ENCODE peak calls at places on chromosomes 4 and X, in nine cellular contexts. K, S, T, O, B, Q, P, J and F are unnamed samples.
A peak's percentile ranks its signal among the peaks of the same experiment; 100 is the strongest.

GRCh38 chr4:73828945-73829344 is 7.5 kb upstream of the CXCL6 start:
- DNase-seq in B (no peak), S (no peak), Q (no peak), K (peak; percentile 42), T (no peak), P (no peak), O (no peak), J (no peak), F (no peak)

GRCh38 chr4:149291463-149291862 is 524.2 kb downstream of the IQCM start:
- DNase-seq in P (peak; percentile 12), O (peak; percentile 60), Q (peak; percentile 50), T (no peak), S (no peak), B (peak; percentile 13), K (peak; percentile 86), J (no peak), F (no peak)

GRCh38 chr4:115454228-115454627 is 340.8 kb upstream of the NDST4 start:
- DNase-seq in J (no peak), K (no peak), Q (no peak), P (no peak), B (no peak), O (no peak), T (no peak), S (no peak), F (no peak)

GRCh38 chr4:177574446-177574845 is 132.2 kb upstream of the AGA start:
- DNase-seq in O (no peak), Q (no peak), T (no peak), J (no peak), B (no peak), P (no peak), K (peak; percentile 27), S (no peak), F (no peak)

GRCh38 chr4:121698119-121698732 is 1.4 kb upstream of the ANXA5 start:
- DNase-seq in K (peak; percentile 36), Q (peak; percentile 76), J (no peak), S (peak; percentile 64), P (no peak), O (no peak), T (no peak), B (no peak), F (no peak)

GRCh38 chr4:138602664-138603063 is 360.5 kb upstream of the SLC7A11 start:
- DNase-seq in Q (no peak), T (no peak), K (no peak), S (no peak), B (no peak), P (no peak), J (no peak), O (no peak), F (no peak)

GRCh38 chr4:147286846-147287587 is 193.9 kb upstream of the EDNRA start:
- DNase-seq in T (no peak), Q (no peak), O (no peak), B (no peak), S (no peak), K (no peak), J (no peak), P (no peak), F (no peak)

GRCh38 chr4:77911842-77912450 is 49.3 kb downstream of the MRPL1 start:
- DNase-seq in T (no peak), O (peak; percentile 46), K (peak; percentile 44), P (no peak), J (no peak), B (no peak), Q (no peak), S (no peak), F (no peak)

GRCh38 chr4:89245459-89245858 is 62.1 kb downstream of the GPRIN3 start:
- DNase-seq in Q (no peak), K (no peak), O (no peak), B (peak; percentile 47), P (peak; percentile 66), T (no peak), S (no peak), J (no peak), F (no peak)

GRCh38 chr4:41146716-41147506 is 67.4 kb downstream of the APBB2 start:
- DNase-seq in P (no peak), S (peak; percentile 56), K (peak; percentile 69), T (peak; percentile 64), J (peak; percentile 81), B (no peak), O (peak; percentile 42), Q (peak; percentile 60), F (no peak)

GRCh38 chr4:104641427-104641826 is 146.7 kb upstream of the CXXC4 start:
- DNase-seq in S (no peak), T (no peak), Q (no peak), J (no peak), P (no peak), K (no peak), O (no peak), B (no peak), F (no peak)

GRCh38 chrX:122475306-122475705 is 708.8 kb upstream of the GRIA3 start:
- DNase-seq in P (no peak), Q (no peak), S (no peak), O (peak; percentile 1), B (no peak), T (no peak), J (no peak), K (no peak), F (no peak)

GRCh38 chr4:37674446-37674845 is 11.7 kb downstream of the RELL1 start:
- DNase-seq in B (no peak), K (no peak), J (no peak), S (no peak), Q (no peak), T (no peak), O (peak; percentile 27), P (no peak), F (peak; percentile 28)

GRCh38 chrX:107818900-107819521 is 6.7 kb upstream of the MID2 start:
- DNase-seq in S (no peak), P (no peak), K (no peak), J (no peak), T (no peak), Q (no peak), B (no peak), O (no peak), F (no peak)

GRCh38 chrX:103629295-103630170 is 758 bp downstream of the TCEAL1 start:
- DNase-seq in Q (peak; percentile 84), O (peak; percentile 69), P (peak; percentile 57), B (peak; percentile 57), S (peak; percentile 71), T (peak; percentile 57), J (peak; percentile 86), K (peak; percentile 77), F (peak; percentile 55)

GRCh38 chrX:120604359-120604782 is 470 bp downstream of the MCTS1 start:
- DNase-seq in B (peak; percentile 35), T (no peak), O (peak; percentile 45), K (peak; percentile 56), Q (no peak), S (no peak), J (no peak), P (peak; percentile 42), F (peak; percentile 72)

GRCh38 chrX:120310861-120311631 is at the start of gene TMEM255A:
- DNase-seq in B (no peak), P (no peak), O (peak; percentile 7), J (no peak), K (peak; percentile 6), Q (no peak), S (no peak), T (no peak), F (no peak)

GRCh38 chrX:140425712-140426395 is 79.0 kb downstream of the SOX3 start:
- DNase-seq in P (no peak), B (no peak), K (no peak), J (no peak), T (no peak), S (no peak), O (no peak), Q (no peak), F (no peak)

GRCh38 chrX:19785647-19786046 is 101.8 kb downstream of the SH3KBP1 start:
- DNase-seq in B (no peak), J (no peak), Q (no peak), P (no peak), S (no peak), K (no peak), O (no peak), T (no peak), F (no peak)

GRCh38 chr4:89283226-89283974 is 24.2 kb downstream of the GPRIN3 start:
- DNase-seq in T (no peak), B (no peak), S (no peak), O (peak; percentile 52), K (peak; percentile 39), P (no peak), Q (no peak), J (no peak), F (no peak)

DNA sequence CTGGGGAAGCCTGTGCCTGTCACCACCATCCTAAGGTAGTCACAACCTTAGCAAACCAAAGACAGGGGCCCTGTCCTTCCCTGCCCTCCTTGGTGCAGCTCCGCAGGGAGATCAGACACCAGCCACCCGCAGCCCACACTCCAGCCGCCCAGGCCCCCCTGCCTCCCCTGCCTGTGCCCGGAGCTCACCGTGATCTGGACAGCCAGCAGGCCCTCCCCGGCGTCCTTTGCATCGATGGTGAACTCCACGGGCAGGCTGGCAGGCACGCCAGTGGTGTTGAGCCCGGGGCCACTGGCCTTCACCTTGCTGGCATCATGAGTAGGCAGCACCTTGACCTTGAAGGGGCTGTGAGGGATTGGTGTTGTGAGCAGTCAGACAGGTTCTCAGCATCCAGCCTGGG is 16.4 kb downstream of the FLNA start:
- DNase-seq in P (no peak), S (no peak), K (no peak), B (no peak), Q (no peak), J (no peak), T (no peak), O (no peak), F (no peak)
- H3K4me1 ChIP-seq in P (no peaks in the 10 kb centered on the region), S (no peaks in the 10 kb centered on the region), K (no peaks in the 10 kb centered on the region), B (no peaks in the 10 kb centered on the region), Q (no peaks in the 10 kb centered on the region), J (no peaks in the 10 kb centered on the region), T (no peaks in the 10 kb centered on the region), O (no peaks in the 10 kb centered on the region), F (no peaks in the 10 kb centered on the region)

DNA sequence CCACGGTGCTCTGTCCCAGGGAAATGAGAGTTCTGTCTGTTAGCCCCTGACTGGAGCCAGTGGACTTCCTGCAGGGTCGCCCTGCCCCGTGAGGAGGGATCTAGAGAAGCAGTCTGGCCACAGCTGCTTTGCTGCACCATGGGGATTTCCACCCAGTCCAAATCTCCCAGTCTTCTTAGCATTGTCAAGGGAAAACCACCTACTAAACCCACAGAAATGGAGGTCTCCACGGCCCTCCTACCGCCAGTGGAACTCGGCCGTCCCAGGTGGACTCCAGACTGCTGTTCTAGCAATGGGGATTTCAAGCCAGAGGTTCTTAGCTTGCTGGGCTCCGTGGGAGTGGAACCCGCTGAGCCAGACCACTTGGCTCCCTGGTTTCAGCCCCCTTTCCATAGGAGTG is 133.3 kb upstream of the PCDH7 start:
- DNase-seq in K (no peak), S (peak; percentile 21), J (peak; percentile 60), T (no peak), O (no peak), P (no peak), Q (no peak), B (no peak), F (no peak)
- H3K4me3 ChIP-seq in K (no peak overlapping the region), S (no peak overlapping the region), J (no peak overlapping the region), T (no peak overlapping the region), O (no peak overlapping the region), P (no peak overlapping the region), Q (no peak overlapping the region), B (no peak overlapping the region), F (no peak overlapping the region)

GRCh38 chr4:24764305-24764704 is 31.1 kb upstream of the SOD3 start:
- DNase-seq in J (no peak), S (no peak), O (no peak), Q (no peak), T (no peak), P (no peak), K (no peak), B (no peak), F (no peak)
- H3K4me1 ChIP-seq in J (no peaks in the 10 kb centered on the region), S (peaks cover 22% of the 10 kb centered on the region), O (peaks cover 12% of the 10 kb centered on the region), Q (no peaks in the 10 kb centered on the region), T (no peaks in the 10 kb centered on the region), P (no peaks in the 10 kb centered on the region), K (peaks cover 11% of the 10 kb centered on the region), B (no peaks in the 10 kb centered on the region), F (no peaks in the 10 kb centered on the region)

GRCh38 chrX:53320543-53321215 is 39.3 kb upstream of the IQSEC2 start:
- DNase-seq in T (no peak), K (no peak), J (peak; percentile 79), B (peak; percentile 15), S (peak; percentile 60), P (peak; percentile 23), O (peak; percentile 26), Q (no peak), F (no peak)
- H3K4me3 ChIP-seq in T (peak overlapping the region; percentile 55), K (peak overlapping the region; percentile 60), J (peak overlapping the region; percentile 84), B (peak overlapping the region; percentile 65), S (peak overlapping the region; percentile 68), P (peak overlapping the region; percentile 58), O (peak overlapping the region; percentile 79), Q (peak overlapping the region; percentile 77), F (no peak overlapping the region)